ENCODE peak calls at places on chromosomes 4 and X, in five cellular contexts. C, W, I, U and Q are unnamed samples.

GRCh38 chrX:54950730-54951375 is 30.2 kb downstream of the TRO start:
- DNase-seq in U (no peak), C (no peak), W (no peak), I (no peak), Q (no peak)

GRCh38 chr4:54176202-54176601 is 52.9 kb upstream of the PDGFRA start:
- DNase-seq in U (no peak), I (no peak), C (no peak), W (no peak), Q (no peak)

GRCh38 chr4:3226944-3227343 is 22.0 kb upstream of the MSANTD1 start:
- DNase-seq in U (no peak), W (peak; percentile 48), C (no peak), I (no peak), Q (no peak)

GRCh38 chr4:68272860-68273259 is 27.4 kb upstream of the TMPRSS11B start:
- DNase-seq in C (no peak), I (no peak), W (no peak), U (no peak), Q (no peak)

GRCh38 chr4:57303012-57303751 is 193.0 kb upstream of the IGFBP7 start:
- DNase-seq in W (no peak), C (peak; percentile 3), U (no peak), I (no peak), Q (peak; percentile 35)

GRCh38 chrX:23554304-23554703 is 113.0 kb upstream of the PRDX4 start:
- DNase-seq in C (peak; percentile 60), W (no peak), U (no peak), I (no peak), Q (no peak)

GRCh38 chr4:127601029-127601428 is 31.7 kb upstream of the INTU start:
- DNase-seq in C (peak; percentile 58), I (no peak), W (no peak), U (no peak), Q (no peak)

GRCh38 chr4:89298788-89299152 is 8.8 kb downstream of the GPRIN3 start:
- DNase-seq in I (no peak), C (peak; percentile 48), U (no peak), W (no peak), Q (no peak)

GRCh38 chr4:181661090-181661489 is 582.1 kb upstream of the TENM3 start:
- DNase-seq in C (peak; percentile 77), U (no peak), I (no peak), W (no peak), Q (no peak)

GRCh38 chrX:103656623-103657022 is 27.8 kb downstream of the TCEAL1 start:
- DNase-seq in U (no peak), I (no peak), W (no peak), C (no peak), Q (no peak)

GRCh38 chrX:103211012-103211715 is 3.7 kb upstream of the BEX4 start:
- DNase-seq in C (peak; percentile 62), U (no peak), W (no peak), I (no peak), Q (peak; percentile 35)

GRCh38 chr4:1194028-1194900 is 21.9 kb upstream of the SPON2 start:
- DNase-seq in I (peak; percentile 82), U (no peak), W (peak; percentile 94), C (peak; percentile 79), Q (no peak)

GRCh38 chr4:151709071-151709470 is 51.7 kb downstream of the GATB start:
- DNase-seq in U (no peak), W (no peak), C (no peak), I (no peak), Q (no peak)

GRCh38 chr4:176758731-176759130 is 34.0 kb downstream of the VEGFC start:
- DNase-seq in U (no peak), W (no peak), I (no peak), C (no peak), Q (no peak)

GRCh38 chr4:148515248-148515647 is 73.0 kb upstream of the NR3C2 start:
- DNase-seq in C (peak; percentile 24), U (no peak), W (no peak), I (no peak), Q (no peak)

GRCh38 chr4:123631699-123632098 is 235.1 kb downstream of the SPRY1 start:
- DNase-seq in I (no peak), W (no peak), U (no peak), C (peak; percentile 26), Q (peak; percentile 16)

GRCh38 chr4:77375866-77376607 is 219.0 kb downstream of the CCNG2 start:
- DNase-seq in C (no peak), W (no peak), I (no peak), U (no peak), Q (no peak)

GRCh38 chr4:179398414-179398813 is 1956.2 kb upstream of the AGA start:
- DNase-seq in W (no peak), U (peak; percentile 89), I (no peak), C (no peak), Q (no peak)

GRCh38 chrX:79161655-79162054 is 17.2 kb downstream of the GPR174 start:
- DNase-seq in U (no peak), I (no peak), C (no peak), W (no peak), Q (no peak)

GRCh38 chr4:3369781-3370660 is 71.7 kb upstream of the HGFAC start:
- DNase-seq in C (peak; percentile 87), U (peak; percentile 66), I (peak; percentile 71), W (peak; percentile 82), Q (no peak)

DNA sequence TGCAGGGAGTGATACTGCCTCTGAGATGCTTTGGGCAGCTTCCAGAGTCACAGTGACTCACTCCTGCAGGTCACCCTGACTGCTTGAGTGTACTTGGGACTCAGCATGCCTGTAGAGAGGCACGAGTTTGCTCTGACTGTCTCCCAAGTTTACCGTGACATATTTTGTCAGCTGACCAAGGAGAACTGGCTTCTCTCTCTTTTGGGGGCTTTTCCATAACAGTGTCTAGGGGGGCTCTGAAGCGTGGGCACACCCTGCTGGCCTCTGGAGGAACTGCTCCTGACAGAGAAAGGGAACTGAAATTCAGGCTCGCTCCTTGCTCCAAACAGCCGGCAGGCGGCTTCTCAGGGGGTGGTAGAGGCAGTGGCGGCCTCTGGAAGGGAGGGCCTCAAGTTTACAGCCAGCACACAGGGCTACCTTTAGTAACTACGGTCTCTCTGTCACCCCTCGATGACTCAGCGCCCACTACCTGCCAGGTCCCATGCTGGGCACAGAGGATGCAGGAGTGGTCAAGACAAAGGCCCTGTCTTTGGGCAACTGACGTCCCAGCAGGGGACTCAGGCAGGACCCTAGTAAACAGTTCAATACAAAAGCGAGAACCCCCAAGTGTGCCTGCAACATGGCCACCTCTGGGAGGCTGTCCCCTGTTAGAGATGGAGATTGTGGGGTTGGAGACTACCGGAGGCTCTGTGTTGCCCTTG is 17.8 kb downstream of the ZNF185 start:
- DNase-seq in C (peak; percentile 32), U (peak; percentile 27), W (no peak), I (no peak), Q (peak; percentile 72)
- H3K27me3 ChIP-seq in C (no peaks in the 10 kb centered on the region), U (no peaks in the 10 kb centered on the region), W (no peaks in the 10 kb centered on the region), I (no peaks in the 10 kb centered on the region), Q (peaks cover 17% of the 10 kb centered on the region)

GRCh38 chr4:169054879-169055278 is 44.8 kb upstream of the CBR4 start:
- DNase-seq in I (no peak), W (no peak), U (no peak), C (no peak), Q (no peak)
- H3K27me3 ChIP-seq in I (no peaks in the 10 kb centered on the region), W (no peaks in the 10 kb centered on the region), U (no peaks in the 10 kb centered on the region), C (peaks cover 7% of the 10 kb centered on the region), Q (no peaks in the 10 kb centered on the region)

GRCh38 chr4:7396186-7396585 is 38.5 kb downstream of the PSAPL1 start:
- DNase-seq in C (no peak), W (no peak), U (no peak), I (no peak), Q (peak; percentile 4)
- H3K27me3 ChIP-seq in C (no peaks in the 10 kb centered on the region), W (no peaks in the 10 kb centered on the region), U (peaks cover 18% of the 10 kb centered on the region), I (peaks cover 20% of the 10 kb centered on the region), Q (no peaks in the 10 kb centered on the region)

GRCh38 chr4:20255823-20256222 is 4.1 kb downstream of the SLIT2 start:
- DNase-seq in I (no peak), U (no peak), C (no peak), W (no peak), Q (no peak)
- H3K27me3 ChIP-seq in I (peaks cover 69% of the 10 kb centered on the region), U (peaks cover 41% of the 10 kb centered on the region), C (no peaks in the 10 kb centered on the region), W (no peaks in the 10 kb centered on the region), Q (peaks cover 40% of the 10 kb centered on the region)

GRCh38 chrX:114959729-114960128 is 57.7 kb downstream of the IL13RA2 start:
- DNase-seq in I (no peak), C (peak; percentile 35), U (no peak), W (no peak), Q (no peak)
- H3K27me3 ChIP-seq in I (no peaks in the 10 kb centered on the region), C (no peaks in the 10 kb centered on the region), U (no peaks in the 10 kb centered on the region), W (no peaks in the 10 kb centered on the region), Q (peaks cover 72% of the 10 kb centered on the region)

DNA sequence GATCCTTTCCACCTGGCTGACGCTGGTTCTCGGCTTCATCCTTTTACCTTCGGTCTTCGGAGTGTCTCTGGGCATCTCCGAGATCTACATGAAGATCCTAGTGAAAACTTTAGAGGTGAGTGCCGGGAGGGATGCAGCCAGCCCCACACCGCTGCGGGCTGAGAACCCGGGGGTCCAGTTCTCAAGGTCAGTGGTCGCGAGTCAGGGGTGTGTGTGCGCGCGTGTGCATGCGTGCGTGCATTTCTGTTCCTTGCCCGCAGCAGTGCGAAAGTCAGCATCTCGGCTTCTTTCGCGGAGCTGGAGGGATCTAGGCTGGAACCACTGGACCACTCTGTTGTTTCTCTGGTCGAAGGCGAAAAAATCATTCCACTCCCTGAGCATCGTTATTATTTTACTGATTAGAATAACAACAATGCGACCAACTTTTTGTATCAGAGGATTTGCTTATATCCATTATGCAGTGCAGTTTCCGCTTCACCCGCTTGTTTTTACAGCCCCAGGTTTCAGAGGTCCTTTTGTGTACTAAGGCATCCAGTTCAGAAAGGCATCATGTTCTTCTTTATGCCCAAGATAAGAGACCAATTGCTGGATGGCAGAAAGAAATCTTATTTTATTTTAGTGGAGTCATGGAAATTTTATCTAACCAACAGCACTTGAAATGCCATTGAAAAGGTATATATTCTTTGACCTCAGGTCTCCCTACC is 893 bp downstream of the GPAT3 start:
- DNase-seq in I (no peak), U (no peak), C (no peak), W (no peak), Q (no peak)
- H3K27me3 ChIP-seq in I (peaks cover 20% of the 10 kb centered on the region), U (peaks cover 11% of the 10 kb centered on the region), C (peaks cover 79% of the 10 kb centered on the region), W (no peaks in the 10 kb centered on the region), Q (peaks cover 9% of the 10 kb centered on the region)

GRCh38 chr4:112410804-112411203 is 105.2 kb downstream of the NEUROG2 start:
- DNase-seq in C (no peak), W (no peak), U (no peak), I (no peak), Q (no peak)
- H3K27me3 ChIP-seq in C (no peaks in the 10 kb centered on the region), W (no peaks in the 10 kb centered on the region), U (no peaks in the 10 kb centered on the region), I (no peaks in the 10 kb centered on the region), Q (peaks cover 8% of the 10 kb centered on the region)